ENCODE peak calls at places on chromosomes 3 and 15, in eight cellular contexts. H is HEK293T; W is M059J; G is stimulated activated CD8-positive, alpha-beta memory T cell treated with anti-CD3 and anti-CD28 coated beads, Interleukin-12 subunit alpha, Interleukin-12 subunit beta, amount 100 ng/mL, for 1 hour; I is heart left ventricle; P is mucosa of descending colon; U is NCI-H460; C is activated CD8-positive, alpha-beta memory T cell treated with anti-CD3 and anti-CD28 coated beads for 4 hours. Z is an unnamed sample.
A peak's percentile ranks its signal among the peaks of the same experiment; 100 is the strongest.

GRCh38 chr3:190517696-190518095 is 3.8 kb downstream of the IL1RAP start:
- DNase-seq in H (no peak), W (peak; percentile 72), G (no peak), I (no peak), P (no peak), U (no peak), C (no peak), Z (peak; percentile 29)

GRCh38 chr3:46927718-46928073 is 48.8 kb downstream of the CCDC12 start:
- DNase-seq in H (no peak), W (no peak), G (no peak), I (no peak), P (peak; percentile 24), U (no peak), C (no peak), Z (no peak)

GRCh38 chr15:52483712-52484111 is 45.0 kb downstream of the MYO5A start:
- DNase-seq in H (no peak), W (peak; percentile 77), G (no peak), I (no peak), P (no peak), U (no peak), C (no peak), Z (no peak)

GRCh38 chr15:84821501-84822021 is 4.4 kb downstream of the ALPK3 start:
- DNase-seq in H (no peak), W (no peak), G (no peak), I (no peak), P (no peak), U (no peak), C (no peak), Z (peak; percentile 72)

GRCh38 chr3:107710851-107711250 is 188.1 kb downstream of the BBX start:
- DNase-seq in H (no peak), W (peak; percentile 55), G (no peak), I (no peak), P (no peak), U (no peak), C (no peak), Z (no peak)

GRCh38 chr3:105899528-105899927 is 30.7 kb upstream of the CBLB start:
- DNase-seq in H (no peak), W (peak; percentile 40), G (no peak), I (no peak), P (no peak), U (no peak), C (no peak), Z (no peak)

GRCh38 chr3:83218383-83219200 is 1457.1 kb upstream of the GBE1 start:
- DNase-seq in H (no peak), W (no peak), G (no peak), I (peak; percentile 30), P (no peak), U (no peak), C (no peak), Z (no peak)

GRCh38 chr15:91100561-91101355 is 701 bp downstream of the SV2B start:
- DNase-seq in H (no peak), W (no peak), G (no peak), I (no peak), P (no peak), U (no peak), C (no peak), Z (no peak)

GRCh38 chr15:41634072-41634628 is 26.1 kb upstream of the MGA start:
- DNase-seq in H (no peak), W (no peak), G (no peak), I (no peak), P (no peak), U (no peak), C (no peak), Z (peak; percentile 32)

GRCh38 chr3:59473580-59473979 is 423.8 kb upstream of the CFAP20DC start:
- DNase-seq in H (no peak), W (no peak), G (no peak), I (no peak), P (no peak), U (no peak), C (no peak), Z (no peak)

GRCh38 chr3:41317718-41318117 is 118.4 kb downstream of the CTNNB1 start:
- DNase-seq in H (no peak), W (peak; percentile 86), G (no peak), I (no peak), P (no peak), U (no peak), C (no peak), Z (no peak)

GRCh38 chr15:23857028-23857641 is 170.0 kb upstream of the NDN start:
- DNase-seq in H (peak; percentile 9), W (peak; percentile 9), G (no peak), I (no peak), P (peak; percentile 37), U (no peak), C (no peak), Z (peak; percentile 62)

GRCh38 chr15:81914734-81915234 is 131.0 kb downstream of the MEX3B start:
- DNase-seq in H (no peak), W (no peak), G (no peak), I (peak; percentile 69), P (no peak), U (no peak), C (no peak), Z (no peak)

GRCh38 chr3:144524531-144524930 is 552.9 kb downstream of the DIPK2A start:
- DNase-seq in H (no peak), W (no peak), G (no peak), I (no peak), P (no peak), U (no peak), C (no peak), Z (no peak)

GRCh38 chr15:69217381-69217780 is 56.9 kb downstream of the GLCE start:
- DNase-seq in H (no peak), W (no peak), G (no peak), I (no peak), P (no peak), U (no peak), C (no peak), Z (no peak)

GRCh38 chr3:139994891-139995290 is 59.9 kb downstream of the CLSTN2 start:
- DNase-seq in H (no peak), W (no peak), G (no peak), I (no peak), P (no peak), U (no peak), C (no peak), Z (no peak)

GRCh38 chr3:152127058-152127457 is 141.7 kb upstream of the MBNL1 start:
- DNase-seq in H (no peak), W (no peak), G (no peak), I (no peak), P (no peak), U (no peak), C (no peak), Z (no peak)

GRCh38 chr3:183490653-183491052 is 62.2 kb upstream of the MCF2L2 start:
- DNase-seq in H (no peak), W (peak; percentile 51), G (no peak), I (no peak), P (no peak), U (no peak), C (no peak), Z (peak; percentile 82)

GRCh38 chr3:78728406-78729145 is 1039.2 kb downstream of the ROBO1 start:
- DNase-seq in H (peak; percentile 59), W (peak; percentile 14), G (no peak), I (peak; percentile 61), P (peak; percentile 49), U (no peak), C (no peak), Z (no peak)

GRCh38 chr15:73074241-73074640 is 22.0 kb downstream of the NEO1 start:
- DNase-seq in H (no peak), W (no peak), G (no peak), I (no peak), P (no peak), U (no peak), C (no peak), Z (no peak)

GRCh38 chr15:51907136-51907862 is 64.3 kb downstream of the LEO1 start:
- DNase-seq in H (no peak), W (peak; percentile 94), G (no peak), I (no peak), P (no peak), U (peak; percentile 14), C (no peak), Z (no peak)

GRCh38 chr3:45249391-45249790 is 23.3 kb upstream of the TMEM158 start:
- DNase-seq in H (no peak), W (peak; percentile 31), G (no peak), I (no peak), P (no peak), U (no peak), C (no peak), Z (no peak)

GRCh38 chr3:153159771-153160397 is 2.1 kb upstream of the RAP2B start:
- DNase-seq in H (no peak), W (no peak), G (no peak), I (no peak), P (no peak), U (no peak), C (no peak), Z (no peak)

GRCh38 chr3:52281980-52282801 is 3.7 kb upstream of the WDR82 start:
- DNase-seq in H (no peak), W (peak; percentile 46), G (peak; percentile 33), I (no peak), P (peak; percentile 22), U (no peak), C (no peak), Z (peak; percentile 60)

GRCh38 chr3:80785475-80785874 is 976.0 kb downstream of the GBE1 start:
- DNase-seq in H (peak; percentile 12), W (peak; percentile 0), G (no peak), I (no peak), P (no peak), U (peak; percentile 16), C (no peak), Z (no peak)

GRCh38 chr15:57537072-57537471 is 54.6 kb upstream of the MYZAP start:
- DNase-seq in H (no peak), W (peak; percentile 96), G (no peak), I (no peak), P (no peak), U (no peak), C (no peak), Z (no peak)

GRCh38 chr3:123635220-123635619 is 50.4 kb upstream of the HACD2 start:
- DNase-seq in H (no peak), W (peak; percentile 54), G (no peak), I (no peak), P (no peak), U (no peak), C (no peak), Z (no peak)

GRCh38 chr15:94387854-94388441 is 156.6 kb downstream of the MCTP2 start:
- DNase-seq in H (no peak), W (no peak), G (no peak), I (no peak), P (no peak), U (no peak), C (no peak), Z (peak; percentile 12)

GRCh38 chr3:156918746-156919145 is 92.6 kb downstream of the LEKR1 start:
- DNase-seq in H (no peak), W (peak; percentile 94), G (no peak), I (no peak), P (no peak), U (no peak), C (no peak), Z (no peak)

GRCh38 chr3:138768126-138768525 is 66.6 kb downstream of the PIK3CB start:
- DNase-seq in H (no peak), W (peak; percentile 16), G (no peak), I (no peak), P (no peak), U (no peak), C (no peak), Z (peak; percentile 45)